ENCODE peak calls at places on chromosomes 6 and 20, in five cellular contexts. W is NB4, Z is AG09309, I is hepatocyte, K is coronary artery. Y is an unnamed sample.

GRCh38 chr6:22368794-22369193 is 72.0 kb upstream of the PRL start:
- DNase-seq in W (no peak), Z (no peak), K (no peak), I (no peak), Y (no peak)

GRCh38 chr20:52684911-52685310 is 287.2 kb upstream of the TSHZ2 start:
- DNase-seq in W (no peak), K (no peak), I (no peak), Z (no peak), Y (no peak)

GRCh38 chr6:39221115-39221514 is 8.2 kb downstream of the KCNK5 start:
- DNase-seq in W (no peak), Z (no peak), I (no peak), K (no peak), Y (no peak)

GRCh38 chr6:43246301-43247114 is 3.2 kb downstream of the TTBK1 start:
- DNase-seq in K (peak; percentile 81), I (peak; percentile 53), Z (no peak), W (no peak), Y (no peak)

GRCh38 chr20:51712501-51713212 is 55.5 kb downstream of the ATP9A start:
- DNase-seq in W (no peak), K (no peak), I (peak; percentile 23), Z (no peak), Y (peak; percentile 62)

GRCh38 chr20:57106030-57106682 is 160.3 kb downstream of the BMP7 start:
- DNase-seq in Z (no peak), I (no peak), W (no peak), K (no peak), Y (peak; percentile 63)

GRCh38 chr20:33024263-33024601 is 7.2 kb upstream of the BPIFB6 start:
- DNase-seq in K (no peak), W (no peak), I (no peak), Z (no peak), Y (no peak)

GRCh38 chr20:47576516-47577033 is 74.9 kb downstream of the NCOA3 start:
- DNase-seq in K (no peak), W (peak; percentile 70), Z (no peak), I (peak; percentile 79), Y (peak; percentile 28)

GRCh38 chr6:167849846-167850459 is 23.2 kb downstream of the AFDN start:
- DNase-seq in I (peak; percentile 39), K (no peak), W (no peak), Z (no peak), Y (no peak)

GRCh38 chr6:166007349-166008263 is 160.0 kb downstream of the TBXT start:
- DNase-seq in K (no peak), Z (no peak), W (no peak), I (peak; percentile 42), Y (peak; percentile 87)

GRCh38 chr6:166004491-166005275 is 163.0 kb downstream of the TBXT start:
- DNase-seq in W (no peak), Z (no peak), I (no peak), K (no peak), Y (no peak)

GRCh38 chr6:166005401-166005845 is 162.2 kb downstream of the TBXT start:
- DNase-seq in I (peak; percentile 37), K (no peak), Z (no peak), W (no peak), Y (peak; percentile 60)

GRCh38 chr6:166006593-166007301 is 160.9 kb downstream of the TBXT start:
- DNase-seq in K (no peak), I (no peak), W (no peak), Z (no peak), Y (no peak)

DNA sequence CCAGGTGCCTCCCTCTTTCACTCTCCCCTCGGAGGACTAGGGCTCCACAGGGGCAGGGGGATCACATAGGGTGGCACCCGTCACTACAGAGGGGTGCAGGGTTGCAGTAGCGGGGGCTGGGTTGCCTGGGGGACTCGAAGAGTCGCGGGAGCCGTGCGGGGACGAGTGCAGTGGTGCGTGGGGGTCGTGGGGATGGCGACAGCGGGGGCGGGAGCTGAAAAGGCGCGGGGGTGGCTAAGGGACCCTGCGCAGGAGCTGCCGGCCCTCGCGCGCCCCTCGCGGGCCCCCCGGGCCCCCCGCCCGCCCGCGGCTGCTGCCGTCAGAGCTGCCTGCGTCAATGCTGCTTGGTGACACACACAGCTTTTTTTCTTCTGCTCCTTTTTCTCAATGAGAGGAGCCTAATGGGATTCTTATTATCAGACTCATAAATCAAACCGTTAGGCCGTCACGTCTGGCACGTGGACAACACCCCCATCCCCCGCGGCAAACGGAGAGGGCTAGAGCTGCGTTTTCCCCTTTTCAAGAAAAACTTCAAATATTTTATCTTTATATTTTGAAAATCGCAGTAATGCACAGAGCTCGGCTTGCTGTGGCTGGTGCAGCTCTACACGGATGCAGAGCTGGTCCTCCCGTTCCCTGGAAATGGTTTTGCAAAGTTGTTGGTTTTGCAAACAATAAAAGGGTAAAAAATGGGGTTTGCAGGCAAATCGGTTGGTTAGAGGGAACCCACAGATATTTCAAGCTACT is 161.6 kb downstream of the TBXT start:
- DNase-seq in W (no peak), I (peak; percentile 74), Z (no peak), K (no peak), Y (peak; percentile 68)
- H3K4me3 ChIP-seq in W (no peak overlapping the region), I (peak overlapping the region; percentile 3), Z (no peak overlapping the region), K (peak overlapping the region; percentile 71), Y (peak overlapping the region; percentile 56)

GRCh38 chr6:82874867-82875266 is 190.8 kb downstream of the UBE3D start:
- DNase-seq in W (no peak), Z (no peak), K (no peak), I (no peak), Y (no peak)
- H3K4me3 ChIP-seq in W (no peak overlapping the region), Z (no peak overlapping the region), K (no peak overlapping the region), I (no peak overlapping the region), Y (no peak overlapping the region)

DNA sequence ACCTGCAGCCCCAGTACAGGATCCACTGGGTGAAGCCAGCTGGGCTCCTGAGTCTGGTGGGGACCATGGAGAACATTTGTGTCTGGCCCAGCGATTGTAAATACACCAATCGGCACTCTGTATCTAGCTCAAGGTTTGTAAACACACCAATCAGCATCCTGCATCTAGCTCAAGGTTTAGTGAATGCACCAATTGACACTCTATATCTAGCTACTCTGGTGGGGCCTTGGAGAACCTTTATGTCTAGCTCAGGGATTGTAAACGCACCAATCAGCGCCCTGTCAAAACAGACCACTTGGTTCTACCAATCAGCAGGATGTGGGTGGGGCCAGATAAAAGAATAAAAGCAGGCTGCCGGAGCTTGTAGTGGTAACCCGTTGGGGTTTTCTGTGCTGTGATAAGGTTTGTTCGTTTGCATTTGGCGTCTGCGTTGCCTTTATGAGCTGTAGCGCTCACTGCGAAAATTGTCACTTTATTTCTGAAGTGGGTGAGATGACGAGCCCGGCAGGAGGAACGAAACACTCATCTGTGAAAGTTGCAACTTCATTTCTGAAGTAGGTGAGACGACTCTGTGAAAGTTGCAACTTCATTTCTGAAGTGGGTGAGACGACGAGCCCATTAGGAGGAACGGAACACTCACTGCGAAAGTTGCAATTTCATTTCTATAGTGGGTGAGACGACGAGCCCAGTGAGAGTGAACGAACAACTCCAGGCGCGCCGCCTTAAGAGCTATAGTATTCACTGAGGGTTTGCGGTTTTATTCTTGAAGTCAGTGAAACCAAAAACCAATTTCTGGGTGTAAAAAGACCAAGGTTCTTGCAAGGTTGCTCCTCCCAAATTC is 31.1 kb downstream of the SERPINB6 start:
- DNase-seq in W (peak; percentile 49), Z (no peak), I (no peak), K (no peak), Y (peak; percentile 80)
- H3K4me3 ChIP-seq in W (peak overlapping the region; percentile 25), Z (no peak overlapping the region), I (no peak overlapping the region), K (no peak overlapping the region), Y (peak overlapping the region; percentile 26)

GRCh38 chr20:44646641-44647274 is 4.7 kb downstream of the ADA start:
- DNase-seq in Z (no peak), W (peak; percentile 84), K (no peak), I (no peak), Y (no peak)
- H3K4me3 ChIP-seq in Z (no peak overlapping the region), W (peak overlapping the region; percentile 32), K (no peak overlapping the region), I (no peak overlapping the region), Y (no peak overlapping the region)

GRCh38 chr6:11467364-11467763 is 70.2 kb upstream of the TMEM170B start:
- DNase-seq in W (no peak), Z (no peak), K (no peak), I (no peak), Y (no peak)

GRCh38 chr6:11471261-11471660 is 66.3 kb upstream of the TMEM170B start:
- DNase-seq in I (no peak), Z (no peak), W (no peak), K (no peak), Y (no peak)

GRCh38 chr6:11469684-11470083 is 67.9 kb upstream of the TMEM170B start:
- DNase-seq in Z (no peak), I (no peak), W (no peak), K (no peak), Y (no peak)

GRCh38 chr6:11475019-11475418 is 62.5 kb upstream of the TMEM170B start:
- DNase-seq in K (no peak), W (no peak), I (no peak), Z (no peak), Y (peak; percentile 54)

GRCh38 chr6:11473008-11473740 is 64.4 kb upstream of the TMEM170B start:
- DNase-seq in I (no peak), Z (no peak), K (no peak), W (no peak), Y (peak; percentile 54)
- H3K4me3 ChIP-seq in I (no peak overlapping the region), Z (no peak overlapping the region), K (peak overlapping the region; percentile 21), W (no peak overlapping the region), Y (peak overlapping the region; percentile 9)

DNA sequence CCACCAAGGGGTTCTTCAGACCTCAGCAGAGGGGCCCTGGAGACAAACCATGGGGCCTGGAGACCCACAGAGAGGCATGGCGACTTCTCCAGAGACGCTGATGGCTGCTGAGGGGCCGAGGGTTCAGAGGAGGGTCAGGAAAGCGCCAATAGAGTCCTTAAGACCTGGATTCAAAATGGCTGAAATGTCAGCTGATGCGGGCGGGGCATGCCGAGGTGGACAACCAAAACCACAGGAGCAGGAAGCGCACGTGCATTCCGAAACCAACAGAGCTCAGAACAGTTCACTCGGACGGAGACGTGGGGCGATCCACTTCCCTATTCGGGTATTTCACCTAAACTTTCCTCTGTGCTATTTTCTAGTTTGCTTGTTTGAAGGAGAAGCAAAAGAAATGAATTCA is 99.9 kb upstream of the RIN2 start:
- DNase-seq in I (no peak), Z (no peak), K (no peak), W (peak; percentile 71), Y (peak; percentile 53)
- H3K4me3 ChIP-seq in I (no peak overlapping the region), Z (no peak overlapping the region), K (no peak overlapping the region), W (no peak overlapping the region), Y (peak overlapping the region; percentile 1)